ENCODE peak calls at places on chromosomes 13 and 19, in five cellular contexts. One of them, this sample, is unnamed.

GRCh38 chr13:29499766-29500165 is 95.7 kb downstream of the SLC7A1 start:
- DNase-seq in GM20000: no peak
- DNase-seq in T-helper 1 cell: no peak
- DNase-seq in tibial nerve: no peak
- DNase-seq in NCI-H1105: no peak
- DNase-seq in this sample: no peak

GRCh38 chr13:32650705-32651311 is 64.6 kb downstream of the PDS5B start:
- DNase-seq in GM20000: peak; percentile 41
- DNase-seq in T-helper 1 cell: peak; percentile 74
- DNase-seq in tibial nerve: peak; percentile 54
- DNase-seq in NCI-H1105: peak; percentile 27
- DNase-seq in this sample: peak; percentile 68

GRCh38 chr13:29676941-29677452 is 81.5 kb upstream of the SLC7A1 start:
- DNase-seq in GM20000: no peak
- DNase-seq in T-helper 1 cell: no peak
- DNase-seq in tibial nerve: no peak
- DNase-seq in NCI-H1105: no peak
- DNase-seq in this sample: no peak

GRCh38 chr13:24709186-24709913 is 29.1 kb downstream of the ATP12A start:
- DNase-seq in GM20000: peak; percentile 54
- DNase-seq in T-helper 1 cell: peak; percentile 89
- DNase-seq in tibial nerve: no peak
- DNase-seq in NCI-H1105: no peak
- DNase-seq in this sample: peak; percentile 63

GRCh38 chr13:54445865-54446264 is 1417.3 kb downstream of the OLFM4 start:
- DNase-seq in GM20000: no peak
- DNase-seq in T-helper 1 cell: no peak
- DNase-seq in tibial nerve: no peak
- DNase-seq in NCI-H1105: no peak
- DNase-seq in this sample: no peak

GRCh38 chr13:78241278-78241919 is 322.8 kb upstream of the EDNRB start:
- DNase-seq in GM20000: peak; percentile 25
- DNase-seq in T-helper 1 cell: peak; percentile 2
- DNase-seq in tibial nerve: no peak
- DNase-seq in NCI-H1105: peak; percentile 10
- DNase-seq in this sample: no peak

GRCh38 chr19:46637224-46637623 is 1.2 kb upstream of the GNG8 start:
- DNase-seq in GM20000: no peak
- DNase-seq in T-helper 1 cell: no peak
- DNase-seq in tibial nerve: no peak
- DNase-seq in NCI-H1105: no peak
- DNase-seq in this sample: no peak

GRCh38 chr19:44855606-44856005 is 9.5 kb downstream of the NECTIN2 start:
- DNase-seq in GM20000: no peak
- DNase-seq in T-helper 1 cell: no peak
- DNase-seq in tibial nerve: no peak
- DNase-seq in NCI-H1105: no peak
- DNase-seq in this sample: no peak

GRCh38 chr19:30047355-30047895 is 105.4 kb downstream of the URI1 start:
- DNase-seq in GM20000: no peak
- DNase-seq in T-helper 1 cell: no peak
- DNase-seq in tibial nerve: no peak
- DNase-seq in NCI-H1105: no peak
- DNase-seq in this sample: no peak

GRCh38 chr19:46813570-46814358 is 25.4 kb upstream of the SLC1A5 start:
- DNase-seq in GM20000: no peak
- DNase-seq in T-helper 1 cell: no peak
- DNase-seq in tibial nerve: peak; percentile 81
- DNase-seq in NCI-H1105: no peak
- DNase-seq in this sample: no peak

GRCh38 chr13:110118106-110118505 is 188.9 kb downstream of the COL4A1 start:
- DNase-seq in GM20000: no peak
- DNase-seq in T-helper 1 cell: no peak
- DNase-seq in tibial nerve: no peak
- DNase-seq in NCI-H1105: no peak
- DNase-seq in this sample: peak; percentile 25

GRCh38 chr13:39603424-39603947 is 493 bp upstream of the LHFPL6 start:
- DNase-seq in GM20000: no peak
- DNase-seq in T-helper 1 cell: no peak
- DNase-seq in tibial nerve: no peak
- DNase-seq in NCI-H1105: no peak
- DNase-seq in this sample: no peak

GRCh38 chr19:40217921-40218890 is at the start of gene TTC9B:
- DNase-seq in GM20000: peak; percentile 81
- DNase-seq in T-helper 1 cell: peak; percentile 17
- DNase-seq in tibial nerve: no peak
- DNase-seq in NCI-H1105: no peak
- DNase-seq in this sample: no peak

GRCh38 chr19:5891938-5892771 is 11.4 kb downstream of the NDUFA11 start:
- DNase-seq in GM20000: peak; percentile 63
- DNase-seq in T-helper 1 cell: no peak
- DNase-seq in tibial nerve: no peak
- DNase-seq in NCI-H1105: no peak
- DNase-seq in this sample: no peak

GRCh38 chr19:8262431-8262830 is 45.7 kb downstream of the CD320 start:
- DNase-seq in GM20000: no peak
- DNase-seq in T-helper 1 cell: no peak
- DNase-seq in tibial nerve: no peak
- DNase-seq in NCI-H1105: no peak
- DNase-seq in this sample: no peak

GRCh38 chr13:51328488-51328887 is 11.0 kb upstream of the SERPINE3 start:
- DNase-seq in GM20000: no peak
- DNase-seq in T-helper 1 cell: no peak
- DNase-seq in tibial nerve: no peak
- DNase-seq in NCI-H1105: no peak
- DNase-seq in this sample: no peak

GRCh38 chr19:14375055-14375581 is 6.1 kb upstream of the ADGRE5 start:
- DNase-seq in GM20000: peak; percentile 58
- DNase-seq in T-helper 1 cell: peak; percentile 92
- DNase-seq in tibial nerve: no peak
- DNase-seq in NCI-H1105: no peak
- DNase-seq in this sample: peak; percentile 85

GRCh38 chr19:46654621-46655152 is 6.3 kb downstream of the DACT3 start:
- DNase-seq in GM20000: no peak
- DNase-seq in T-helper 1 cell: no peak
- DNase-seq in tibial nerve: no peak
- DNase-seq in NCI-H1105: no peak
- DNase-seq in this sample: no peak

GRCh38 chr13:40377783-40378182 is 288.7 kb downstream of the FOXO1 start:
- DNase-seq in GM20000: no peak
- DNase-seq in T-helper 1 cell: no peak
- DNase-seq in tibial nerve: no peak
- DNase-seq in NCI-H1105: no peak
- DNase-seq in this sample: no peak